ENCODE peak calls at places on chromosomes 13 and 19, in seven cellular contexts. E is HCT116, W is GM23248, A is neural progenitor cell, K is PC-3, H is MM.1S, N is hepatocyte. Z is an unnamed sample.

GRCh38 chr13:107866007-107866665 is 349.2 kb downstream of the LIG4 start:
- DNase-seq in E (no peak), W (peak; percentile 68), A (peak; percentile 68), K (peak; percentile 43), H (no peak), N (peak; percentile 48), Z (peak; percentile 63)

GRCh38 chr13:94617389-94618000 is 15.8 kb downstream of the GPR180 start:
- DNase-seq in E (no peak), W (peak; percentile 41), A (no peak), K (peak; percentile 49), H (peak; percentile 39), N (peak; percentile 40), Z (peak; percentile 35)

GRCh38 chr19:29528946-29529645 is 3.3 kb downstream of the VSTM2B start:
- DNase-seq in E (no peak), W (peak; percentile 15), A (peak; percentile 48), K (no peak), H (no peak), N (peak; percentile 51), Z (peak; percentile 49)

GRCh38 chr19:54325194-54325621 is 12.2 kb upstream of the LILRA5 start:
- DNase-seq in E (peak; percentile 31), W (peak; percentile 40), A (peak; percentile 42), K (peak; percentile 71), H (peak; percentile 55), N (peak; percentile 42), Z (peak; percentile 76)

GRCh38 chr19:19334989-19335344 is 14.3 kb downstream of the MAU2 start:
- DNase-seq in E (no peak), W (no peak), A (no peak), K (no peak), H (no peak), N (no peak), Z (no peak)

GRCh38 chr13:48563611-48564010 is 30.7 kb upstream of the RCBTB2 start:
- DNase-seq in E (no peak), W (no peak), A (no peak), K (no peak), H (no peak), N (no peak), Z (no peak)

GRCh38 chr13:73717632-73718031 is 416.6 kb downstream of the KLF12 start:
- DNase-seq in E (no peak), W (peak; percentile 7), A (no peak), K (peak; percentile 45), H (no peak), N (peak; percentile 16), Z (no peak)

GRCh38 chr19:17743874-17744273 is 7.4 kb upstream of the FCHO1 start:
- DNase-seq in E (no peak), W (peak; percentile 65), A (no peak), K (peak; percentile 36), H (no peak), N (no peak), Z (no peak)

GRCh38 chr19:35254341-35255297 is 5.8 kb downstream of the LSR start:
- DNase-seq in E (no peak), W (no peak), A (no peak), K (no peak), H (no peak), N (no peak), Z (no peak)

GRCh38 chr19:36409841-36410240 is 8.6 kb downstream of the ZFP82 start:
- DNase-seq in E (no peak), W (no peak), A (no peak), K (no peak), H (no peak), N (peak; percentile 10), Z (no peak)

GRCh38 chr13:44474122-44474910 is 100.7 kb downstream of the SERP2 start:
- DNase-seq in E (peak; percentile 75), W (peak; percentile 21), A (no peak), K (peak; percentile 57), H (no peak), N (no peak), Z (peak; percentile 38)

GRCh38 chr13:46490129-46490528 is 62.8 kb upstream of the LRCH1 start:
- DNase-seq in E (no peak), W (no peak), A (peak; percentile 47), K (no peak), H (no peak), N (no peak), Z (no peak)

DNA sequence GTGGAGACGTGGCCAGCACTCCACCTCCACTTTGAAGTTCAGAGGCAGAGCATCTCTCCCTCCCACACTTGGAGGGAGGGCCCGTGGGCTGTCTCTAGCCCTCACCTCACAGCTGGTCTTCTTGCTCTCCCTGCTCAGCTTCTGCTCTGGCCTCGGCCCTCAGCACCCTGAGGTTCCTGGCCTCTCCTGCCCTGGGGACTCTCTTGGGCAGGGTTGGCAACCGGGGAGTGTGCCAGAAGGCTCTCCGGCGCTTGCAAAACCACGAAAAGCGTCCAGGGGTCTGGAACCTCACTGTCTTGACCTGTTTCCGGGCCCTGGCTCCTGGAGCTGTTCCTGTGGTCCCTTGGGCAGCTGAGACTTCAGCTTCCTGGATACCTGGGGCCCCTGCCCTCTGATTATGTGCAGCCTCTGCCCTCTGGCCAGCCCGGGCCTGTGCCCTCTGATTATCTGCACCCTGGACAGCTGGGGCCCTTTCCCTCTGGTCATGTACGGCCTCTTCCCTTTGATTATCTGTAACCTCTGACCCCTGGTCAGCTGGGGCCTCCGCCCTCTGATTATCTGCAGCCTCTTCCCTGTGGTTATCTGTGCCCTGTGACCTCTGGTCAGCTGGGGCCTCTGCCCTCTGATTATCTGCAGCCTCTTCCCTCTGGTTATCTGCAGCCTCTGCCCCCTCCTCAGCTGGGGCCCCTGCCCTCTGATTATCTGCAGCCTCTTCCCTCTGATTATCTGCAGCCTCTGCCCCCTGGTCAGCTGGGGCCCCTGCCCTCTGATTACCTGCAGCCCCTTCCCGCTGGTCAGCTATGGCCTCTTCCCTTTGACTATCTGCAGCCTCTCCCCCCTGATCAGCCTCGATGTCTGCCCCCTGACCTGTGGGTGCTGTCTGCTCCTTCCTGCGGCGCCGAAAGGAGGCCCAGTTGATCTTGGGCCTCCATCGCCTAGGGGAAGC is 2.0 kb downstream of the CCDC8 start:
- DNase-seq in E (no peak), W (no peak), A (no peak), K (no peak), H (no peak), N (peak; percentile 4), Z (no peak)
- H2AFZ ChIP-seq in E (no peak overlapping the region), W (no peak overlapping the region), A (no peak overlapping the region), K (no peak overlapping the region), H (no peak overlapping the region), N (no peak overlapping the region), Z (no peak overlapping the region)

GRCh38 chr19:31781542-31781941 is 432.3 kb upstream of the TSHZ3 start:
- DNase-seq in E (no peak), W (no peak), A (no peak), K (no peak), H (no peak), N (no peak), Z (no peak)

GRCh38 chr19:31784631-31785237 is 435.5 kb upstream of the TSHZ3 start:
- DNase-seq in E (no peak), W (no peak), A (peak; percentile 39), K (no peak), H (no peak), N (no peak), Z (no peak)

DNA sequence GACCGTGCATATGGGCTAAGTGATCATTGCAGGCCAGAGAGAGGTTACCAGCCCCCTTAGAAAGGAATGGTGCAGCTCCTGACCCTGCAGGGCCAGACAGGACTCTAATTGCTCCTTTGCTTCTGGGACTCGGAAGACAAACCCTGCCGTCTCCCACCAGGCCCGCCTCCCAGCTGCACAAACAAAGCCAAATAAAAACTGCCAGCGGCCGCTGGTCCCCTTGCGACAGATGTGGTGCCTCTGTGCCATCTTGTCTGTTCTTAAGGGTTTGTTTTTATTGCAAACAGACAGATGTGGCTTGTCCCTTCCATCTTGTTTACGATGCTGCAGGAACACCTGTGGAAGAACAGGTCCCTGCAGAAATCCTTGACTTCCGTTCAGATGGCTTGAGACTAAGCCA is 434.4 kb upstream of the TSHZ3 start:
- DNase-seq in E (no peak), W (no peak), A (peak; percentile 27), K (no peak), H (no peak), N (no peak), Z (no peak)
- TF ChIP-seq EZH2 in E (no peak), W (no peak), A (no peak), K (no peak), H (no peak), N (no peak), Z (no peak)

GRCh38 chr19:2888739-2889224 is 11.9 kb upstream of the ZNF57 start:
- DNase-seq in E (no peak), W (peak; percentile 36), A (no peak), K (no peak), H (no peak), N (no peak), Z (peak; percentile 64)

GRCh38 chr19:2885736-2886135 is 15.0 kb upstream of the ZNF57 start:
- DNase-seq in E (no peak), W (no peak), A (no peak), K (no peak), H (no peak), N (no peak), Z (no peak)

GRCh38 chr19:2883686-2884439 is 16.7 kb downstream of the ZNF556 start:
- DNase-seq in E (no peak), W (peak; percentile 48), A (no peak), K (no peak), H (no peak), N (no peak), Z (no peak)

GRCh38 chr19:2887391-2887914 is 13.3 kb upstream of the ZNF57 start:
- DNase-seq in E (peak; percentile 64), W (peak; percentile 80), A (peak; percentile 66), K (peak; percentile 79), H (peak; percentile 53), N (peak; percentile 76), Z (peak; percentile 90)
- TF ChIP-seq EZH2phosphoT487 in E (no peak), W (no peak), A (no peak), K (no peak), H (no peak), N (no peak), Z (no peak)

GRCh38 chr13:106497079-106497478 is 38.4 kb downstream of the EFNB2 start:
- DNase-seq in E (no peak), W (no peak), A (no peak), K (no peak), H (no peak), N (no peak), Z (no peak)
- H2AFZ ChIP-seq in E (no peak overlapping the region), W (no peak overlapping the region), A (no peak overlapping the region), K (no peak overlapping the region), H (no peak overlapping the region), N (no peak overlapping the region), Z (no peak overlapping the region)

Z was measured in GM23338.